ENCODE peak calls at places on chromosomes 16 and 17, in seven cellular contexts. G is H1, F is heart left ventricle, S is body of pancreas, J is Peyer's patch, C is esophagus muscularis mucosa, T is breast epithelium. U is an unnamed sample.

GRCh38 chr16:19380316-19380715 is 37.4 kb upstream of the TMC5 start:
- DNase-seq in T (no peak), S (no peak), C (no peak), F (no peak), G (no peak), J (no peak), U (no peak)

GRCh38 chr16:71626018-71626857 is at the start of gene MARVELD3:
- DNase-seq in G (peak; percentile 99), J (no peak), F (no peak), T (peak; percentile 78), C (no peak), S (peak; percentile 94), U (peak; percentile 94)

GRCh38 chr17:68457168-68457538 is at the start of gene WIPI1:
- DNase-seq in F (no peak), S (peak; percentile 61), J (no peak), T (peak; percentile 59), C (peak; percentile 93), G (peak; percentile 81), U (peak; percentile 92)

GRCh38 chr17:27609606-27610303 is 21.2 kb upstream of the LGALS9 start:
- DNase-seq in C (no peak), F (peak; percentile 63), J (no peak), G (no peak), T (no peak), S (peak; percentile 37), U (no peak)

GRCh38 chr17:48144976-48145798 is 37.6 kb downstream of the SNX11 start:
- DNase-seq in J (no peak), S (no peak), G (no peak), C (no peak), F (no peak), T (no peak), U (no peak)

GRCh38 chr16:75000481-75001081 is 1.8 kb downstream of the ZNRF1 start:
- DNase-seq in F (no peak), G (no peak), C (peak; percentile 86), J (no peak), S (peak; percentile 28), T (no peak), U (no peak)

GRCh38 chr17:11319894-11320293 is 78.9 kb downstream of the SHISA6 start:
- DNase-seq in C (no peak), T (no peak), G (no peak), S (no peak), F (no peak), J (no peak), U (no peak)

GRCh38 chr16:4376126-4376819 is 4.6 kb downstream of the VASN start:
- DNase-seq in F (peak; percentile 95), S (peak; percentile 90), T (peak; percentile 47), C (peak; percentile 95), G (no peak), J (no peak), U (peak; percentile 97)

GRCh38 chr16:50699345-50700159 is 6.1 kb downstream of the NOD2 start:
- DNase-seq in J (no peak), G (no peak), C (no peak), S (no peak), F (no peak), T (no peak), U (peak; percentile 89)

GRCh38 chr17:78380370-78380769 is 1.9 kb downstream of the PGS1 start:
- DNase-seq in T (no peak), S (no peak), F (no peak), G (no peak), J (no peak), C (no peak), U (no peak)

GRCh38 chr17:33526753-33527152 is 233.7 kb upstream of the ASIC2 start:
- DNase-seq in G (no peak), J (no peak), F (no peak), S (no peak), T (no peak), C (no peak), U (no peak)

GRCh38 chr17:47898246-47898645 is 2.2 kb downstream of the SP2 start:
- DNase-seq in C (no peak), F (no peak), S (no peak), J (no peak), T (no peak), G (no peak), U (no peak)

GRCh38 chr16:75252946-75253911 is 1.8 kb upstream of the BCAR1 start:
- DNase-seq in S (peak; percentile 24), G (peak; percentile 80), J (no peak), F (peak; percentile 62), C (no peak), T (no peak), U (no peak)

GRCh38 chr16:88453621-88454314 is 688 bp downstream of the ZFPM1 start:
- DNase-seq in C (no peak), G (no peak), T (no peak), J (no peak), S (peak; percentile 17), F (no peak), U (no peak)

GRCh38 chr16:70512456-70512855 is 10.9 kb downstream of the COG4 start:
- DNase-seq in S (no peak), J (no peak), G (no peak), F (no peak), C (no peak), T (no peak), U (no peak)

GRCh38 chr16:11175850-11176341 is 80.1 kb downstream of the SOCS1 start:
- DNase-seq in F (no peak), S (no peak), C (no peak), J (no peak), G (no peak), T (no peak), U (no peak)

GRCh38 chr17:4742629-4743028 is 2.9 kb upstream of the CXCL16 start:
- DNase-seq in C (no peak), G (no peak), S (no peak), T (no peak), F (no peak), J (no peak), U (no peak)

GRCh38 chr16:68332411-68333121 is 21.7 kb downstream of the PRMT7 start:
- DNase-seq in T (no peak), F (no peak), J (no peak), G (no peak), S (peak; percentile 71), C (no peak), U (no peak)

GRCh38 chr16:68331879-68332410 is 21.1 kb downstream of the PRMT7 start:
- DNase-seq in C (no peak), S (no peak), G (no peak), T (no peak), J (no peak), F (no peak), U (no peak)

GRCh38 chr16:68324780-68325357 is 14.1 kb downstream of the PRMT7 start:
- DNase-seq in C (no peak), F (no peak), J (no peak), T (no peak), G (no peak), S (no peak), U (no peak)

GRCh38 chr16:68328151-68328859 is 17.5 kb downstream of the PRMT7 start:
- DNase-seq in F (peak; percentile 84), S (peak; percentile 84), J (peak; percentile 74), C (peak; percentile 95), T (peak; percentile 73), G (peak; percentile 90), U (peak; percentile 92)

DNA sequence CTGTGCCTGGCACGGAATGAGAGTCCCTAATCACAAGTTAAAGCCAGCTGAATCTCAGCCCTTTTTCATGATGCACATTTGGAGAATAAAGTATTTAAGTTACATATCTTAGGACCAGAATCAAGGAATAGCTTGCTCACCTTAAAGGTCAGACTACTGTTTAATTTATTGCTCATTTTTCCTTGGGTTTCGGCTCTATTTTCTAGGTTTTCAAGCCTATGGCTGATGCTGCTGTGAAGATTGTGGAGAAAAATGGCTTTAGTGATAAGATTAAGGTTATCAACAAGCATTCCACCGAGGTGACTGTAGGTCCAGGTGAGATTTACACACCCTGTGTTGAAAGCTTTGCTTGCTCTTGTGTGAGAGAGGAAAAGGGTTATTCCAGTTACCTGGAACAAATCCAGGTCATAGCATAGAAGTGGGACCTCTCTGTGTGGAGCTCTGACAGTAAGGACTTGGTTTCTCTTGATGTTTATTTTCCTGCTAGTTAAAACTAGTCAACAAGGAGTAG is 18.1 kb downstream of the PRMT7 start:
- DNase-seq in T (no peak), F (no peak), S (no peak), C (no peak), J (no peak), G (no peak), U (no peak)
- TF ChIP-seq CTCF in T (no peak), F (no peak), S (no peak), C (no peak), J (no peak), G (no peak), U (no peak)

DNA sequence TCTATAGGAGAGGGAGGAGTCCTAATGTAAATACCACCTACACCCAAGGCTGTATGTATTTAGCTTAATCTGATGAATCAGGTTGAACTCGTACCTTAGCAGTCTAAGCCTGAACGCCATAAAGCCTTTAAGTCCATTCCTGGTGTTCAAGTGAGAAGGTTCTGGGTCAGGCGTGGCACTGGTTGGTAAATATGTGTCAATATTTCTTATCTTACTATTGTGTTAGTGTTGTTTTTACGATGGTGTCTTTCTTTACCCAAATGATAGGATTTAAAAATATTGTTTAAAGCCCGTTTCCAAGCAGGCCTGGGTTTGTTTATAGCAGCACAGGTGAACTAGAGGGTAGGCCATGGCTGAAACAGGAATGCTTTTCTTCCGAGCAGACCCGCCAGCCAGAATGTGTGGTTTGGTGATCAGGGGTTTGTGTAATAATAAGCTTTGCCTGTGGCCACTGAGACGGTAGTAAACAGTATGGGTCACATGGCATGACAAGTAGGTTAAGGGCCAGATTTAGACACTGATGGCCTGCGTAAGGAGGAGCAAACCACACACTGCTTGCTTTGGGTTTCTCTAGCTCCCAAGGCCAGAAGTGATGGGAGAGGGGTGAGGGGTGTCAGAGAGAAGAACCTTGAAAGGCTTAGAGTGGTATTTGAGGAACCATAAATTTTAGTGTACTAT is 3.3 kb downstream of the TMEM94 start:
- DNase-seq in C (no peak), F (peak; percentile 14), S (peak; percentile 17), G (no peak), T (peak; percentile 61), J (peak; percentile 29), U (peak; percentile 30)
- TF ChIP-seq POLR2A in C (no peak), F (no peak), S (no peak), G (no peak), T (no peak), J (no peak), U (no peak)

DNA sequence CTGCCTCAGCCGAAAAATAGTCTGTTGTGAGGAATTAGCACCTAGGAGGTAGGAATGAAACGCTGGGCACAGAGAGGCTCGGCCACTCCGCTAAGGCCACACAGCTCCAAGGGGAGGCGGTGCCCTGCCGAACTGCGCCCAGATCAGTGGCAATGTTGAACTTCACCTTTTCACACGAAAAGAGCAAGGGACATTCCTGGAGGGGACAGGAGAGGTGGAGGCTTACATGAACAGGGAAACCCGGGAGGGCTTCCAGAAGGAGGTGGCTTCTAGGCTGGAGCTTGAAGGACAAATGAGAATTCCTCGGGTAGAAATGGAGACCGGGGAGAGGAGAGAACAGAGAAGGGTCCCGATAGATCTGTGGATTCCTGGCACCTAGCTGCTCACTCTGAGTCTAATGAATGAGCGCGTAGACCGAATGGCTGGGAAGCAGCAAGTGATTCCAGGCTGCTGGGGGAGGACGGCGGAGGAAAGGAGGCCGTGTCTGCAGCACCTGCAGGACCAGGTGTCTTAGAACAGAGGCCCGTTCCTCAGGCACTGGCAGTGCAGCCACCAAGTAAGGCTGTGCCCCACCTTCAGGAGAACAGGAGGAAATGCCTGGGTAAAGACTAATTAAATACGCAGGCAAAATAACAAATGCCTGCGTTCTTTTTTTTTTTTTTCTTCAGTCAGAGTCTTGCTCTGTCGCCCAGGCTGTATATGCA is 723 bp upstream of the SLC38A10 start:
- DNase-seq in C (no peak), G (no peak), S (peak; percentile 92), F (no peak), T (peak; percentile 78), J (peak; percentile 69), U (no peak)
- TF ChIP-seq CTCF in C (peak; percentile 29), G (peak; percentile 39), S (peak; percentile 79), F (no peak), T (peak; percentile 65), J (no peak), U (no peak)

GRCh38 chr17:3512512-3513171 is 36.8 kb downstream of the ASPA start:
- DNase-seq in S (peak; percentile 92), G (no peak), J (no peak), T (peak; percentile 42), C (no peak), F (peak; percentile 87), U (peak; percentile 47)
- TF ChIP-seq POLR2A in S (peak; percentile 43), G (no peak), J (no peak), T (no peak), C (no peak), F (no peak), U (no peak)